ENCODE peak calls at places on chromosomes 4 and X, in ten cellular contexts. B is ELR, O is amniotic epithelial cell, X is HEK293T, L is HS-5, T is NCI-H2081 treated with DMSO at 0.1 percent for 48 hours, S is activated T-helper 1 cell treated with Interleukin-2 at 50 U/mL for 16 hours, W is HTR-8/SVneo, A is psoas muscle, Z is germinal center. G is an unnamed sample.

GRCh38 chr4:152691761-152692160 is 12.0 kb upstream of the TMEM154 start:
- DNase-seq in B (no peak), O (peak), X (no peak), L (no peak), T (no peak), S (no peak), W (no peak), A (no peak), Z (no peak), G (no peak)

GRCh38 chrX:32687379-32687778 is 524.0 kb downstream of the DMD start:
- DNase-seq in B (no peak), O (no peak), X (no peak), L (no peak), T (no peak), S (no peak), W (no peak), A (no peak), Z (no peak), G (no peak)

GRCh38 chrX:40104649-40105015 is 6.9 kb upstream of the BCOR start:
- DNase-seq in B (peak), O (peak), X (no peak), L (no peak), T (no peak), S (no peak), W (no peak), A (peak), Z (no peak), G (no peak)

GRCh38 chr4:38306482-38307071 is 346.4 kb downstream of the PTTG2 start:
- DNase-seq in B (no peak), O (no peak), X (no peak), L (no peak), T (no peak), S (no peak), W (no peak), A (no peak), Z (peak), G (peak)

GRCh38 chrX:40734956-40735317 is 405 bp downstream of the MED14 start:
- DNase-seq in B (peak), O (peak), X (no peak), L (no peak), T (no peak), S (no peak), W (peak), A (no peak), Z (no peak), G (no peak)

GRCh38 chr4:47490550-47490949 is 5.5 kb downstream of the ATP10D start:
- DNase-seq in B (peak), O (peak), X (peak), L (no peak), T (no peak), S (no peak), W (no peak), A (no peak), Z (peak), G (no peak)

GRCh38 chrX:150766351-150767044 is 73.3 kb downstream of the MTMR1 start:
- DNase-seq in B (peak), O (no peak), X (no peak), L (no peak), T (no peak), S (no peak), W (no peak), A (no peak), Z (no peak), G (no peak)

GRCh38 chrX:11944486-11944885 is 186.4 kb downstream of the MSL3 start:
- DNase-seq in B (peak), O (peak), X (peak), L (peak), T (peak), S (no peak), W (peak), A (no peak), Z (peak), G (no peak)

GRCh38 chrX:10098235-10098819 is 58.4 kb upstream of the CLCN4 start:
- DNase-seq in B (no peak), O (no peak), X (no peak), L (no peak), T (no peak), S (peak), W (no peak), A (no peak), Z (peak), G (peak)

GRCh38 chr4:119641765-119642164 is 13.2 kb upstream of the PDE5A start:
- DNase-seq in B (no peak), O (no peak), X (no peak), L (no peak), T (no peak), S (no peak), W (no peak), A (no peak), Z (no peak), G (no peak)

GRCh38 chr4:39151120-39151713 is 31.1 kb upstream of the WDR19 start:
- DNase-seq in B (no peak), O (peak), X (no peak), L (no peak), T (no peak), S (no peak), W (no peak), A (no peak), Z (peak), G (no peak)

GRCh38 chr4:5993876-5994811 is 24.1 kb downstream of the C4orf50 start:
- DNase-seq in B (no peak), O (no peak), X (no peak), L (no peak), T (no peak), S (no peak), W (no peak), A (no peak), Z (no peak), G (no peak)

GRCh38 chr4:40536032-40536431 is 93.6 kb downstream of the RBM47 start:
- DNase-seq in B (no peak), O (no peak), X (no peak), L (no peak), T (no peak), S (no peak), W (no peak), A (no peak), Z (peak), G (no peak)

GRCh38 chr4:128709268-128709667 is 100.2 kb upstream of the JADE1 start:
- DNase-seq in B (no peak), O (no peak), X (no peak), L (no peak), T (no peak), S (no peak), W (no peak), A (no peak), Z (no peak), G (no peak)

GRCh38 chr4:83334425-83335241 is at the start of gene HPSE:
- DNase-seq in B (peak), O (peak), X (peak), L (no peak), T (peak), S (peak), W (peak), A (peak), Z (peak), G (peak)

GRCh38 chr4:2598661-2599654 is 62.5 kb downstream of the FAM193A start:
- DNase-seq in B (no peak), O (no peak), X (no peak), L (no peak), T (no peak), S (no peak), W (no peak), A (no peak), Z (peak), G (peak)

GRCh38 chr4:8181844-8182243 is 17.2 kb upstream of the SH3TC1 start:
- DNase-seq in B (no peak), O (no peak), X (no peak), L (no peak), T (no peak), S (no peak), W (no peak), A (no peak), Z (no peak), G (no peak)